ENCODE peak calls at places on chromosomes 2 and 18, in nine cellular contexts. Y is GM12878, W is transverse colon, E is stomach, C is K562, O is tibial nerve, X is suprapubic skin, L is A549, Q is upper lobe of left lung. G is an unnamed sample.

GRCh38 chr2:69027060-69027459 is 14.1 kb downstream of the ANTXR1 start:
- DNase-seq in O (no peak), L (no peak), E (no peak), C (no peak), W (no peak), Q (peak), Y (no peak), X (no peak), G (no peak)

GRCh38 chr2:218984239-218985020 is 554 bp downstream of the FEV start:
- DNase-seq in L (no peak), X (peak), W (no peak), Y (no peak), E (no peak), O (no peak), Q (peak), C (no peak), G (peak)

GRCh38 chr2:180205616-180206271 is 198.6 kb upstream of the CWC22 start:
- DNase-seq in X (no peak), Y (no peak), W (no peak), E (no peak), C (no peak), O (no peak), Q (no peak), L (no peak), G (no peak)

GRCh38 chr2:191846787-191847620 is at the start of gene CAVIN2:
- DNase-seq in O (no peak), Y (peak), W (peak), X (peak), Q (no peak), E (peak), C (peak), L (peak), G (peak)

GRCh38 chr18:40485318-40485717 is 1469.7 kb upstream of the PIK3C3 start:
- DNase-seq in X (no peak), O (no peak), C (no peak), E (no peak), W (no peak), Y (no peak), L (no peak), Q (no peak), G (no peak)

GRCh38 chr2:187519419-187520120 is 34.7 kb downstream of the TFPI start:
- DNase-seq in L (no peak), W (no peak), Y (no peak), C (no peak), X (no peak), Q (no peak), O (no peak), E (no peak), G (no peak)

GRCh38 chr2:23069935-23070334 is 315.0 kb upstream of the KLHL29 start:
- DNase-seq in C (no peak), Y (no peak), X (no peak), O (no peak), W (no peak), Q (no peak), L (no peak), E (no peak), G (no peak)

GRCh38 chr18:7662866-7663265 is 95.8 kb downstream of the PTPRM start:
- DNase-seq in O (no peak), L (no peak), X (no peak), E (no peak), Y (no peak), Q (no peak), C (no peak), W (no peak), G (no peak)

GRCh38 chr2:30629866-30630265 is 177.4 kb downstream of the CAPN13 start:
- DNase-seq in L (peak), O (no peak), E (no peak), Y (no peak), W (no peak), X (no peak), Q (no peak), C (no peak), G (no peak)

DNA sequence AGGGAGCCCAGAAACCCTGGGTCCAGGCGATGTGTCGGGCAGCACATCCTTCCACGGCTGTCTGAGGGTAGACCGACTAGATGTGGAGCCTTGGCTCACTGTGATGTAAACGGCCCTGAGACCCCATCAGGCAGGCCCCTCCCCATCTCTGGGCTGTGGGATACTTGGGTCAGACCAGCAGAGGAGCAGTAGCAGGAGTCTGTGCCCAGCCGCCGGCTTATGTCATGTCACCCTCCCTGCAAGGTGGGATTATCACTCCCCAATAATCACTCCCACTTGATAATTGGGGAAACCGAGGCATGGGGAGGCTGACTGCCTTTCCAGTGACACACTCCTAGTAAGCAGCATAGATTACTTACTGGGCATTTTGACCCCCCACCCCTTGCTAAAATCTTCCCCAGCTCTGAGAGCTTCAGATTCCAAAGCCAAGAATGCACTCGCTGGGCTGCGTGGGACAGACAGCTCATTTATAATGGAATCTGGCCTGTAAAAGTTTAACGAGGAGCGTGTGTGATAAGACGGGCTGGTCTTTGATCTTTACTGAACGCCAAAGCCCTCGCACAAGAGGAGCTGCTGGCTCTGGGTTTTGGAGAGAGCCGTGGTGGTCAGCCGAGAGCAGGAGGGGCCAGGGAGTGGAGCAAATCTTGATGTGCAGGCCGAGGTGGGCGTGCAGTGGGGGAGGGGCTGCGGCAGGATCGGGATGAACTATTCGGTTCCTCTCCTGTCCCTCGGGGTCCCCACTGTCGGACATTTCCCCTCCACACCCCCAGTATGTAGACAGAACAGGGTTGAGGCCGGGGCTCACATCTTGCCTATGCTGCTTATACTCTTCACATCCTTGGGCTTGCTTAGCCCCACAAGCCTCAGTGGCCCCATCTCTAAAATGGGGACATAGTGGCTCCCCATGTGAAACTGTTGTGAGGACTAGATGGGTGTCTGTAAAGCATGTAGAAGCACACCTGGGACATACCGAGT is 200.0 kb downstream of the GLI2 start:
- DNase-seq in Q (no peak), X (no peak), Y (no peak), W (peak), L (peak), C (no peak), O (no peak), E (peak), G (no peak)
- H3K4me3 ChIP-seq in Q (no peak), X (no peak), Y (no peak), W (no peak), L (peak), C (no peak), O (no peak), E (no peak), G (no peak)

GRCh38 chr2:103512442-103512841 is 750.6 kb downstream of the TMEM182 start:
- DNase-seq in X (no peak), O (no peak), E (no peak), Y (no peak), Q (no peak), W (no peak), C (no peak), L (no peak), G (no peak)
- H3K27ac ChIP-seq in X (no peak), O (no peak), E (no peak), Y (no peak), Q (no peak), W (no peak), C (no peak), L (no peak), G (no peak)

GRCh38 chr2:70141754-70142589 is 48.8 kb downstream of the C2orf42 start:
- DNase-seq in W (no peak), C (peak), L (peak), E (peak), Y (no peak), Q (no peak), X (no peak), O (peak), G (no peak)
- TF ChIP-seq EP300 in W (no peak), C (no peak), L (no peak), E (no peak), Y (peak), Q (no peak), X (no peak), O (no peak), G (no peak)

DNA sequence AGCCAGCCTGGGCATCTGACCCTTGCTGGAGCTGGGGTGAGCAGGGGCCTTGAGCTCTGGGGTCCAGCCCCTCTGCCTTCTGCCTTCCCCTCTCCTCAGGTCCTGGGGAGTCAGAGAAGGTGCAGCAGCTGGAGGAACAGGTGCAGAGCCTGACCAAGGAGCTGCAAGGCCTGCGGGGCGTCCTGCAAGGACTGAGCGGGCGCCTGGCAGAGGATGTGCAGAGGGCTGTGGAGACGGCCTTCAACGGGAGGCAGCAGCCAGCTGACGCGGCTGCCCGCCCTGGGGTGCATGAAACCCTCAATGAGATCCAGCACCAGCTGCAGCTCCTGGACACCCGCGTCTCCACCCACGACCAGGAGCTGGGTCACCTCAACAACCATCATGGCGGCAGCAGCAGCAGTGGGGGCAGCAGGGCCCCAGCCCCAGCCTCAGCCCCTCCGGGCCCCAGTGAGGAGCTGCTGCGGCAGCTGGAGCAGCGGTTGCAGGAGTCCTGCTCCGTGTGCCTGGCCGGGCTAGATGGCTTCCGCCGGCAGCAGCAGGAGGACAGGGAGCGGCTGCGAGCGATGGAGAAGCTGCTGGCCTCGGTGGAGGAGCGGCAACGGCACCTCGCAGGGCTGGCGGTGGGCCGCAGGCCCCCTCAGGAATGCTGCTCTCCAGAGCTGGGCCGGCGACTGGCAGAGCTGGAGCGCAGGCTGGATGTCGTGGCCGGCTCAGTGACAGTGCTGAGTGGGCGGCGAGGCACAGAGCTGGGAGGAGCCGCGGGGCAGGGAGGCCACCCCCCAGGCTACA is 3.8 kb downstream of the EMILIN1 start:
- DNase-seq in E (no peak), O (no peak), Y (no peak), L (no peak), Q (peak), C (peak), W (no peak), X (no peak), G (no peak)
- H3K4me3 ChIP-seq in E (no peak), O (no peak), Y (peak), L (no peak), Q (no peak), C (no peak), W (peak), X (no peak), G (no peak)

DNA sequence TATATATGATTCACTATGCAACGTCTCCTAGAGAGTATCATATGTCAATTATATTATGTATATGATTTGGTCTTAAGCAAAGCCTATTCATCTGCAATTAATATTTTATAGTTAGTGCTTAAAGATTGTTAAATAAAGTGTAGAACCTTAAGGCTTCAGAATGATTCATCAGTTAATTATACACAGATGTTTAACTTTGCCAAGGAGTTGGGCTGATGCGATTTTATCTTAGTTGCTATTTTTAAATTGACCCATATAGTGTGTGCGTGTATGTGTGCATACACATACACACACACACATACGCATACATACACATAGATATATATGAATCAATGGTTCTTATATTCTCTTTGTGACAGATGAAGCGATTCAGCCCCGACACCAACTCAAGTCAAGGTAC is 323.1 kb downstream of the RBM43 start:
- DNase-seq in L (no peak), E (no peak), X (no peak), Y (no peak), W (no peak), O (no peak), Q (no peak), C (no peak), G (no peak)
- H3K27ac ChIP-seq in L (no peak), E (no peak), X (no peak), Y (no peak), W (no peak), O (no peak), Q (no peak), C (no peak), G (no peak)

GRCh38 chr2:226726546-226726945 is 73.1 kb downstream of the IRS1 start:
- DNase-seq in C (no peak), E (no peak), Y (no peak), Q (no peak), O (no peak), X (no peak), L (no peak), W (no peak), G (no peak)
- TF ChIP-seq EP300 in C (no peak), E (no peak), Y (no peak), Q (no peak), O (no peak), X (no peak), L (no peak), W (no peak), G (no peak)

GRCh38 chr2:118186858-118187254 is 98.6 kb downstream of the INSIG2 start:
- DNase-seq in Y (no peak), C (no peak), L (no peak), E (no peak), Q (no peak), O (no peak), W (no peak), X (no peak), G (no peak)
- H3K4me3 ChIP-seq in Y (no peak), C (no peak), L (peak), E (peak), Q (peak), O (peak), W (peak), X (peak), G (peak)

GRCh38 chr2:128362186-128362888 is 43.7 kb upstream of the HS6ST1 start:
- DNase-seq in O (no peak), Q (no peak), L (no peak), Y (no peak), X (no peak), E (no peak), C (no peak), W (no peak), G (no peak)
- H3K27ac ChIP-seq in O (peak), Q (peak), L (peak), Y (no peak), X (no peak), E (no peak), C (no peak), W (no peak), G (peak)

GRCh38 chr2:2773692-2774091 is 442.6 kb upstream of the MYT1L start:
- DNase-seq in L (no peak), X (no peak), E (no peak), Q (no peak), Y (no peak), O (no peak), W (no peak), C (no peak), G (no peak)
- TF ChIP-seq EP300 in L (no peak), X (no peak), E (no peak), Q (no peak), Y (no peak), O (no peak), W (no peak), C (no peak), G (no peak)